ENCODE peak calls at places on chromosomes 1 and 21, in six cellular contexts. N, S, B, V, O and P are unnamed samples.

GRCh38 chr1:154996966-154997701 is 3.7 kb downstream of the LENEP start:
- DNase-seq in N (no peak), S (no peak), B (no peak), V (no peak), O (no peak), P (no peak)

GRCh38 chr1:29707796-29708195 is 471.5 kb downstream of the PTPRU start:
- DNase-seq in N (no peak), S (no peak), B (no peak), V (no peak), O (no peak), P (no peak)

GRCh38 chr1:198776602-198777029 is 137.8 kb downstream of the PTPRC start:
- DNase-seq in N (no peak), S (peak), B (no peak), V (peak), O (peak), P (peak)

GRCh38 chr1:77706321-77706720 is 23.9 kb upstream of the ZZZ3 start:
- DNase-seq in N (no peak), S (no peak), B (no peak), V (no peak), O (no peak), P (no peak)

GRCh38 chr1:43149889-43150288 is 22.2 kb downstream of the EBNA1BP2 start:
- DNase-seq in N (no peak), S (no peak), B (no peak), V (no peak), O (no peak), P (no peak)

GRCh38 chr1:202770135-202770534 is 38.1 kb downstream of the KDM5B start:
- DNase-seq in N (no peak), S (no peak), B (no peak), V (no peak), O (no peak), P (no peak)

GRCh38 chr1:234591131-234591530 is 18.8 kb downstream of the IRF2BP2 start:
- DNase-seq in N (no peak), S (no peak), B (no peak), V (no peak), O (no peak), P (no peak)

GRCh38 chr21:38092033-38092432 is 164.8 kb upstream of the KCNJ15 start:
- DNase-seq in N (no peak), S (no peak), B (no peak), V (no peak), O (no peak), P (no peak)

GRCh38 chr1:203217139-203217621 is 12.3 kb downstream of the CHIT1 start:
- DNase-seq in N (no peak), S (no peak), B (no peak), V (no peak), O (no peak), P (no peak)

GRCh38 chr1:44523747-44524146 is 118.7 kb downstream of the RNF220 start:
- DNase-seq in N (no peak), S (no peak), B (no peak), V (no peak), O (no peak), P (no peak)

GRCh38 chr1:90850925-90851710 is 134.0 kb upstream of the BARHL2 start:
- DNase-seq in N (peak), S (peak), B (peak), V (peak), O (peak), P (peak)

GRCh38 chr1:25651824-25652741 is 35.5 kb downstream of the MAN1C1 start:
- DNase-seq in N (no peak), S (no peak), B (no peak), V (no peak), O (no peak), P (no peak)

GRCh38 chr1:245961137-245961540 is 545.9 kb downstream of the SMYD3 start:
- DNase-seq in N (no peak), S (no peak), B (no peak), V (no peak), O (no peak), P (no peak)

GRCh38 chr21:35189077-35189863 is 140.2 kb upstream of the RUNX1 start:
- DNase-seq in N (no peak), S (no peak), B (no peak), V (peak), O (no peak), P (no peak)

GRCh38 chr21:38424333-38424732 is 73.9 kb downstream of the ERG start:
- DNase-seq in N (no peak), S (no peak), B (no peak), V (no peak), O (no peak), P (no peak)

GRCh38 chr1:219805191-219805590 is 123.2 kb downstream of the SLC30A10 start:
- DNase-seq in N (peak), S (no peak), B (no peak), V (no peak), O (no peak), P (no peak)

GRCh38 chr1:173870252-173871075 is 2.3 kb downstream of the ZBTB37 start:
- DNase-seq in N (no peak), S (no peak), B (peak), V (no peak), O (no peak), P (no peak)

GRCh38 chr1:212665241-212666115 is 34.2 kb downstream of the BATF3 start:
- DNase-seq in N (peak), S (peak), B (peak), V (peak), O (peak), P (peak)

GRCh38 chr1:85062425-85063026 is 14.2 kb upstream of the MCOLN3 start:
- DNase-seq in N (no peak), S (no peak), B (no peak), V (no peak), O (no peak), P (no peak)

GRCh38 chr1:153881764-153882163 is 41.0 kb downstream of the GATAD2B start:
- DNase-seq in N (no peak), S (no peak), B (no peak), V (no peak), O (no peak), P (no peak)